ENCODE peak calls at places on chromosomes 12 and 14, in six cellular contexts. M is gastrocnemius medialis, T is mesendoderm, D is lower lobe of right lung, E is cardiac muscle cell, F is left ventricle myocardium inferior. X is an unnamed sample. For H3K36me3 and H3K4me1, the result is how much of the 10 kb centered on the place peaks cover.

GRCh38 chr12:85805654-85806053 is 30.6 kb downstream of the RASSF9 start:
- DNase-seq in F (no peak), M (no peak), D (no peak), E (peak), T (no peak), X (no peak)

GRCh38 chr14:71610149-71610548 is 322.1 kb upstream of the RGS6 start:
- DNase-seq in T (no peak), M (no peak), E (peak), F (no peak), D (no peak), X (no peak)

GRCh38 chr12:46383654-46384450 is 11.3 kb upstream of the SLC38A2 start:
- DNase-seq in F (peak), E (peak), T (peak), M (peak), D (peak), X (peak)

GRCh38 chr12:102454808-102455760 is 25.3 kb downstream of the IGF1 start:
- DNase-seq in E (peak), M (peak), T (no peak), D (peak), F (no peak), X (no peak)

GRCh38 chr12:50017047-50017446 is 8.2 kb downstream of the RACGAP1 start:
- DNase-seq in D (no peak), F (no peak), M (peak), E (peak), T (no peak), X (no peak)

GRCh38 chr14:85531594-85532391 is 1.8 kb downstream of the FLRT2 start:
- DNase-seq in E (peak), T (peak), D (peak), M (peak), F (peak), X (peak)

GRCh38 chr14:67539116-67539515 is 6.0 kb downstream of the PLEKHH1 start:
- DNase-seq in F (no peak), D (no peak), M (no peak), T (no peak), E (no peak), X (no peak)

GRCh38 chr14:75259510-75259855 is 19.1 kb upstream of the FOS start:
- DNase-seq in F (no peak), T (peak), M (no peak), E (peak), D (no peak), X (no peak)

GRCh38 chr12:71439613-71440392 is at the start of gene LGR5:
- DNase-seq in T (peak), F (peak), M (peak), D (no peak), E (peak), X (peak)

GRCh38 chr12:12606793-12607589 is 4.7 kb upstream of the CREBL2 start:
- DNase-seq in D (no peak), M (no peak), T (peak), F (no peak), E (peak), X (no peak)

GRCh38 chr12:58314610-58315009 is 373.2 kb downstream of the ATP23 start:
- DNase-seq in M (no peak), T (no peak), D (no peak), F (no peak), E (peak), X (no peak)

GRCh38 chr12:15789215-15790171 is at the start of gene EPS8:
- DNase-seq in M (peak), D (peak), T (peak), F (peak), E (peak), X (peak)

GRCh38 chr14:56339855-56340701 is 221.9 kb downstream of the PELI2 start:
- DNase-seq in M (peak), F (peak), T (peak), D (peak), E (peak), X (peak)
- H3K4me3 ChIP-seq in M (no peak), F (no peak), T (no peak), D (no peak), E (no peak), X (no peak)

GRCh38 chr14:35319509-35319908 is 27.3 kb downstream of the PSMA6 start:
- DNase-seq in E (no peak), M (no peak), T (no peak), D (no peak), F (no peak), X (no peak)
- H3K36me3 ChIP-seq in E (under half), M (under half), T (under half), D (under half), F (under half), X (under half)

GRCh38 chr12:119231774-119232173 is 53.0 kb downstream of the HSPB8 start:
- DNase-seq in E (no peak), D (no peak), T (no peak), M (no peak), F (no peak), X (no peak)
- H3K4me1 ChIP-seq in E (under half), D (under half), T (under half), M (under half), F (under half), X (under half)

GRCh38 chr12:55973598-55974307 is at the start of gene RAB5B:
- DNase-seq in T (peak), D (peak), M (peak), F (peak), E (peak), X (peak)

GRCh38 chr12:55974308-55974724 is 438 bp downstream of the RAB5B start:
- DNase-seq in F (no peak), D (peak), E (peak), T (peak), M (peak), X (peak)

GRCh38 chr12:55972906-55973597 is 826 bp upstream of the RAB5B start:
- DNase-seq in E (no peak), D (no peak), M (no peak), T (no peak), F (no peak), X (no peak)

GRCh38 chr12:55970775-55971174 is 3.1 kb upstream of the RAB5B start:
- DNase-seq in D (no peak), T (no peak), F (no peak), E (peak), M (no peak), X (no peak)

DNA sequence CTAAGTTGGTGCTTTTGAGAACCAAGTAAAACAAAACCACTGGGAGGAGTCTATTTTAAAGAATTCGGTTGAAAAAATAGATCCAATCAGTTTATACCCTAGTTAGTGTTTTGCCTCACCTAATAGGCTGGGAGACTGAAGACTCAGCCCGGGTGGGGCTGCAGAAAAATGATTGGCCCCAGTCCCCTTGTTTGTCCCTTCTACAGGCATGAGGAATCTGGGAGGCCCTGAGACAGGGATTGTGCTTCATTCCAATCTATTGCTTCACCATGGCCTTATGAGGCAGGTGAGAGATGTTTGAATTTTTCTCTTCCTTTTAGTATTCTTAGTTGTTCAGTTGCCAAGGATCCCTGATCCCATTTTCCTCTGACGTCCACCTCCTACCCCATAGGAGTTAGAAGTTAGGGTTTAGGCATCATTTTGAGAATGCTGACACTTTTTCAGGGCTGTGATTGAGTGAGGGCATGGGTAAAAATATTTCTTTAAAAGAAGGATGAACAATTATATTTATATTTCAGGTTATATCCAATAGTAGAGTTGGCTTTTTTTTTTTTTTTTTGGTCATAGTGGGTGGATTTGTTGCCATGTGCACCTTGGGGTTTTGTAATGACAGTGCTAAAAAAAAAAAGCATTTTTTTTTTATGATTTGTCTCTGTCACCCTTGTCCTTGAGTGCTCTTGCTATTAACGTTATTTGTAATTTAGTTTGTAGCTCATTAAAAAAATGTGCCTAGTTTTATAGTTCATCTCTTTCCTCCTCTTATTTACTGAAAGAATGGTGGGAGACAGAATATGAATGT is 1.6 kb upstream of the RAB5B start:
- DNase-seq in E (peak), T (peak), D (no peak), M (no peak), F (no peak), X (no peak)
- H3K4me3 ChIP-seq in E (peak), T (no peak), D (peak), M (peak), F (peak), X (peak)

GRCh38 chr12:121898287-121898686 is 9.7 kb downstream of the PSMD9 start:
- DNase-seq in E (no peak), D (no peak), T (no peak), F (no peak), M (no peak), X (no peak)
- H3K36me3 ChIP-seq in E (under half), D (half or more), T (under half), F (half or more), M (under half), X (half or more)

DNA sequence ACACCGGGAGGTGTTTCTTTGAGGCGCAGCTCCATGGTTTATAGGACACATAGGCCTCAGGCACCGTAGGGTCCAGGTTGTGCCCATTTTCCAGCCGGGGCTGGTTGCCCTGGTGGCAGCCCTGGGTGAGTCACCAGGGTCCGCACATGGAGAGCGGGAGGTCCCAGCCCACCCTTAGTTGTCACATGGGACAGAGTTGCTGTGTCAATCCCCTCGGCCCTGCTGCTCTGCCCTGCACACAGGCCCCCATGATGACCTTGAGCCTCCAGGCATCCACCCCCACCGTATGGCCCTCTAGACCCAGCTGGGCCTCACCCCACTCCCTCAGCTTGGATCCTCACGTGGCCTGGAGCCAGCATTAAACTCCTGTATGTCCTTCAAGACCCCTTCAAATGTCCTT is 7.7 kb downstream of the TRMT61A start:
- DNase-seq in F (no peak), D (no peak), M (no peak), E (no peak), T (no peak), X (no peak)
- H3K4me1 ChIP-seq in F (under half), D (under half), M (under half), E (under half), T (under half), X (under half)

X was measured in upper lobe of right lung.